ENCODE peak calls at places on chromosomes 1 and 21, in five cellular contexts. N is CD8-positive, alpha-beta T cell; Y is dorsolateral prefrontal cortex; C is kidney epithelial cell; O is BJ. S is an unnamed sample.

GRCh38 chr1:104294259-104294658 is 544.6 kb downstream of the AMY1C start:
- DNase-seq in N (no peak), C (no peak), Y (no peak), O (no peak), S (no peak)

GRCh38 chr21:28393279-28393678 is 599.4 kb downstream of the LTN1 start:
- DNase-seq in N (no peak), O (no peak), Y (no peak), C (peak; percentile 79), S (no peak)

GRCh38 chr1:111754964-111755320 is 759 bp upstream of the DDX20 start:
- DNase-seq in O (no peak), C (no peak), Y (no peak), N (no peak), S (no peak)

GRCh38 chr1:53654216-53655210 is 84.5 kb downstream of the GLIS1 start:
- DNase-seq in O (no peak), Y (no peak), N (no peak), C (no peak), S (no peak)

GRCh38 chr1:196271212-196271947 is 336.9 kb downstream of the KCNT2 start:
- DNase-seq in Y (no peak), C (no peak), O (no peak), N (no peak), S (no peak)

GRCh38 chr1:223393275-223394214 is at the start of gene CCDC185:
- DNase-seq in N (no peak), Y (no peak), C (no peak), O (no peak), S (no peak)

GRCh38 chr1:156074661-156075060 is 7.6 kb downstream of the MEX3A start:
- DNase-seq in N (no peak), Y (no peak), C (no peak), O (no peak), S (no peak)

GRCh38 chr1:173190101-173190895 is 16.8 kb downstream of the TNFSF4 start:
- DNase-seq in N (no peak), Y (peak; percentile 67), C (peak; percentile 76), O (peak; percentile 15), S (no peak)

GRCh38 chr1:3651939-3652537 is at the start of gene TP73:
- DNase-seq in O (no peak), N (no peak), Y (no peak), C (no peak), S (peak; percentile 83)

GRCh38 chr1:30695481-30695880 is 27.9 kb downstream of the MATN1 start:
- DNase-seq in Y (no peak), O (no peak), N (no peak), C (no peak), S (no peak)

GRCh38 chr1:230248876-230249275 is 177.3 kb downstream of the PGBD5 start:
- DNase-seq in N (no peak), C (no peak), Y (peak; percentile 42), O (no peak), S (no peak)

GRCh38 chr1:17538428-17539130 is 919 bp upstream of the ARHGEF10L start:
- DNase-seq in O (no peak), N (no peak), Y (no peak), C (no peak), S (no peak)

GRCh38 chr1:64482128-64482527 is 12.2 kb downstream of the CACHD1 start:
- DNase-seq in O (no peak), C (no peak), Y (no peak), N (no peak), S (no peak)

GRCh38 chr1:21058035-21058793 is 118.5 kb downstream of the EIF4G3 start:
- DNase-seq in C (no peak), O (no peak), Y (no peak), N (no peak), S (no peak)

GRCh38 chr1:3553166-3553939 is 58.0 kb downstream of the MEGF6 start:
- DNase-seq in C (no peak), N (no peak), Y (no peak), O (no peak), S (no peak)

GRCh38 chr21:40730051-40730760 is 116.8 kb downstream of the DSCAM start:
- DNase-seq in N (no peak), C (no peak), Y (no peak), O (peak; percentile 56), S (no peak)

GRCh38 chr1:53590104-53590503 is 130.9 kb downstream of the DMRTB1 start:
- DNase-seq in O (no peak), Y (no peak), C (no peak), N (no peak), S (no peak)

GRCh38 chr1:162704673-162705424 is 72.6 kb downstream of the DDR2 start:
- DNase-seq in N (no peak), O (no peak), C (no peak), Y (no peak), S (no peak)

GRCh38 chr1:231806623-231807470 is 180.3 kb downstream of the DISC1 start:
- DNase-seq in Y (peak; percentile 27), C (no peak), O (no peak), N (no peak), S (peak; percentile 19)

GRCh38 chr1:196481616-196482015 is 126.6 kb downstream of the KCNT2 start:
- DNase-seq in N (no peak), Y (no peak), O (no peak), C (no peak), S (no peak)

GRCh38 chr1:247107694-247108093 is 3.5 kb upstream of the ZNF669 start:
- DNase-seq in Y (no peak), O (no peak), C (no peak), N (no peak), S (no peak)

GRCh38 chr1:171817511-171818265 is 23.6 kb upstream of the DNM3 start:
- DNase-seq in C (peak; percentile 86), Y (peak; percentile 66), O (peak; percentile 39), N (no peak), S (no peak)

GRCh38 chr1:151005729-151006330 is 872 bp downstream of the MINDY1 start:
- DNase-seq in O (no peak), C (no peak), Y (no peak), N (no peak), S (no peak)

GRCh38 chr1:4346141-4346540 is 308.3 kb upstream of the AJAP1 start:
- DNase-seq in Y (no peak), O (no peak), N (no peak), C (peak; percentile 18), S (no peak)

GRCh38 chr1:157505481-157506272 is 46.6 kb downstream of the FCRL5 start:
- DNase-seq in Y (peak; percentile 63), N (no peak), C (no peak), O (no peak), S (peak; percentile 69)

GRCh38 chr1:25098717-25099116 is 133.6 kb downstream of the SYF2 start:
- DNase-seq in N (no peak), Y (no peak), O (no peak), C (no peak), S (no peak)

GRCh38 chr21:35649186-35649585 is 411.1 kb downstream of the SETD4 start:
- DNase-seq in C (no peak), O (no peak), Y (no peak), N (no peak), S (no peak)

GRCh38 chr1:17671741-17672140 is 83.4 kb upstream of the ACTL8 start:
- DNase-seq in O (no peak), C (peak; percentile 18), Y (no peak), N (no peak), S (no peak)

GRCh38 chr1:25543106-25543424 is 341 bp upstream of the LDLRAP1 start:
- DNase-seq in N (no peak), C (no peak), Y (no peak), O (no peak), S (no peak)

GRCh38 chr1:218886472-218886871 is 287.2 kb upstream of the LYPLAL1 start:
- DNase-seq in N (no peak), C (no peak), Y (peak; percentile 32), O (no peak), S (no peak)

GRCh38 chr1:205416326-205416725 is 5.5 kb downstream of the LEMD1 start:
- DNase-seq in N (no peak), O (no peak), Y (no peak), C (no peak), S (no peak)

GRCh38 chr1:205365945-205366463 is 9.3 kb upstream of the KLHDC8A start:
- DNase-seq in N (no peak), Y (no peak), O (no peak), C (no peak), S (no peak)

GRCh38 chr21:44398499-44398898 is 45.1 kb downstream of the TRPM2 start:
- DNase-seq in N (no peak), C (no peak), O (no peak), Y (no peak), S (no peak)

DNA sequence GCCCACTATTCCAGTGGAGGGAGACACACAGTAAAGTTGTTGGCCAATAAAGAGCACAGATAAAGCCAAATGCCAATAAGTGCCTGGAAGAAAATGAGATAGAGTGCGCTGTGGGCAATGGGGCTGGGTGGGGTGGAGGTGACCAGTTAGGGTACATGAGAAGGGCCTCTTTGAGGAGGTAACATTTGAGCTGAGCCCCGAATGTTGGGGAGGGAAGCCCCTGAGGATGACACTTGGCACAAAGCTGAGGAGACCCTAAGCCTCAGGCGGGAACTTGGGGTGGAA is 979 bp downstream of the S100A9 start:
- DNase-seq in O (no peak), C (no peak), Y (no peak), N (no peak), S (no peak)
- H3K27me3 ChIP-seq in O (peaks cover 5% of the 10 kb centered on the region), C (no peaks in the 10 kb centered on the region), Y (no peaks in the 10 kb centered on the region), N (no peaks in the 10 kb centered on the region), S (no peaks in the 10 kb centered on the region)

GRCh38 chr1:86352096-86352495 is 44.0 kb downstream of the ODF2L start:
- DNase-seq in Y (no peak), N (no peak), O (no peak), C (no peak), S (no peak)

GRCh38 chr1:86356247-86356646 is 39.9 kb downstream of the ODF2L start:
- DNase-seq in N (no peak), O (no peak), Y (no peak), C (no peak), S (no peak)
- TF ChIP-seq CTCF in N (no peak), O (peak; percentile 2), Y (no peak), C (no peak), S (peak; percentile 2)

DNA sequence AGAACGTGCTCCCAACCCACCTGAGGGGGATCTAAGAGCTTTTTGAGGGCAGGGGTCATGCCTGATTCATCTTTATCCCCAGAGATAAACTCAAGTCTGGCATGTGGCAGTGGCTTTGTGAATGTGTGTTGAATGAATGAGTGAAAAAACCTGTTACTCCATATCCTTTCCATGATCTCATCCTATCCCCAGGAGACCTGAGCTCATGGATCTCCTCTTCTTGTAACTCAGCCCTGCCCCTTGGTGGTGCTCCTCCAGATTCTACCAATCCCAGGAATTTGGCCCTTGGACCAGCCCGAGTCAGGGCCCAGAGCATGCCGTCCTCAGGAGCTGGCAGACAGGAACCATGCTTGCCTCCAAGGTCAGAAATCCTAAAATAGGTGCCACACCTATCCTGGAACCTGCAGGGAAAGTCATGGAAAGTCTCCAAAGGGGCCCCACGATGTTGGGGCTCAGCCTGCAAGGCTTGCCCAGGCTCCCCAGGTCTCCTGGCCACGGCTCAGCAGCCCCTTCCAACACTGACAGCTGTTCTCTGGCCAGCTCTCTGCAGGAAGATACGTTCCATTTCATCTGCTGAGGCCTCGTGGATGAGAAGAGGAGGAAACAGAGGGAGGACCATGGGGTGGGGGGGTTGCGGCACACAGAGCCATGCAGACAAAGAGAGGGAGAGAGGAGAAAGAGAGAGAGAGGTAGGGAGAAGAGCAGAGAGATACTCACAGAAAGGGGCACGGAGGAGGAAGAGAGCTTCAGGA is 214.6 kb downstream of the TRABD2B start:
- DNase-seq in C (no peak), N (no peak), Y (no peak), O (no peak), S (no peak)
- H3K27me3 ChIP-seq in C (no peaks in the 10 kb centered on the region), N (no peaks in the 10 kb centered on the region), Y (no peaks in the 10 kb centered on the region), O (no peaks in the 10 kb centered on the region), S (peaks cover 2% of the 10 kb centered on the region)

GRCh38 chr1:78214334-78214733 is 168.6 kb downstream of the GIPC2 start:
- DNase-seq in C (no peak), N (no peak), O (no peak), Y (no peak), S (no peak)
- TF ChIP-seq CTCF in C (no peak), N (no peak), O (no peak), Y (no peak), S (no peak)

GRCh38 chr1:5745776-5746610 is 246.2 kb downstream of the NPHP4 start:
- DNase-seq in N (peak; percentile 65), O (no peak), C (peak; percentile 7), Y (peak; percentile 73), S (peak; percentile 48)
- H3K27me3 ChIP-seq in N (peaks cover 5% of the 10 kb centered on the region), O (no peaks in the 10 kb centered on the region), C (peaks cover 5% of the 10 kb centered on the region), Y (no peaks in the 10 kb centered on the region), S (no peaks in the 10 kb centered on the region)

S was measured in GM06990.